ENCODE peak calls at places on chromosomes 5 and 9, in six cellular contexts. Z, X, B, M, F and W are unnamed samples.

GRCh38 chr5:33936004-33936380 is 194 bp upstream of the RXFP3 start:
- DNase-seq in Z (peak; percentile 33), M (no peak), F (no peak), X (peak; percentile 48), B (no peak), W (peak; percentile 73)

GRCh38 chr5:10467281-10468198 is 25.9 kb downstream of the ROPN1L start:
- DNase-seq in M (no peak), Z (no peak), F (no peak), X (no peak), B (no peak), W (no peak)

GRCh38 chr5:148374693-148375360 is 8.9 kb upstream of the FBXO38 start:
- DNase-seq in F (no peak), Z (peak; percentile 19), M (no peak), X (peak; percentile 20), B (no peak), W (no peak)

GRCh38 chr5:15452030-15452429 is 48.0 kb upstream of the FBXL7 start:
- DNase-seq in M (peak; percentile 20), X (no peak), F (no peak), B (no peak), Z (no peak), W (no peak)

GRCh38 chr9:77999231-77999631 is 32.4 kb downstream of the GNAQ start:
- DNase-seq in X (no peak), F (no peak), M (no peak), B (no peak), Z (no peak), W (no peak)

GRCh38 chr9:13078164-13078563 is 201.3 kb downstream of the MPDZ start:
- DNase-seq in B (no peak), X (no peak), M (no peak), F (no peak), Z (no peak), W (no peak)

GRCh38 chr5:14379739-14380497 is 201.7 kb upstream of the OTULINL start:
- DNase-seq in Z (no peak), F (no peak), B (no peak), M (no peak), X (no peak), W (no peak)

GRCh38 chr5:126658526-126658925 is 57.8 kb downstream of the PHAX start:
- DNase-seq in Z (no peak), X (no peak), M (no peak), F (no peak), B (no peak), W (no peak)

GRCh38 chr5:178120661-178121357 is 7.5 kb downstream of the N4BP3 start:
- DNase-seq in B (peak; percentile 80), X (peak; percentile 86), Z (peak; percentile 44), M (peak; percentile 77), F (peak; percentile 90), W (peak; percentile 91)

GRCh38 chr5:154316223-154316967 is 125.9 kb downstream of the GALNT10 start:
- DNase-seq in X (no peak), B (no peak), F (no peak), Z (no peak), M (no peak), W (no peak)

GRCh38 chr9:134476942-134477335 is 150.7 kb downstream of the RXRA start:
- DNase-seq in M (peak; percentile 17), F (no peak), Z (no peak), X (no peak), B (no peak), W (no peak)

GRCh38 chr9:28960602-28961001 is 1387.3 kb upstream of the C9orf72 start:
- DNase-seq in F (no peak), B (no peak), Z (no peak), M (no peak), X (no peak), W (no peak)

GRCh38 chr5:33880319-33880718 is 11.5 kb downstream of the ADAMTS12 start:
- DNase-seq in B (no peak), Z (no peak), X (no peak), M (no peak), F (no peak), W (no peak)